ENCODE peak calls at places on chromosomes 2 and 18, in seven cellular contexts. N is A172, H is H4, Q is AG08395, O is KG1, F is mammary epithelial cell, Y is fibroblast of pulmonary artery. I is an unnamed sample.
A peak's percentile ranks its signal among the peaks of the same experiment; 100 is the strongest.

GRCh38 chr2:241565413-241565812 is 6.9 kb downstream of the BOK start:
- DNase-seq in Y (no peak), N (no peak), H (no peak), F (no peak), O (no peak), Q (no peak), I (no peak)

GRCh38 chr2:28499298-28499697 is 3.4 kb downstream of the PLB1 start:
- DNase-seq in F (no peak), O (no peak), Y (no peak), N (no peak), Q (no peak), H (no peak), I (no peak)

GRCh38 chr2:202376460-202377307 is 557 bp downstream of the BMPR2 start:
- DNase-seq in F (peak; percentile 62), Q (no peak), Y (peak; percentile 53), H (peak; percentile 38), N (peak; percentile 46), O (peak; percentile 26), I (no peak)

GRCh38 chr18:49899647-49900330 is 86.5 kb upstream of the ACAA2 start:
- DNase-seq in N (no peak), H (no peak), O (no peak), Y (no peak), Q (no peak), F (no peak), I (no peak)

GRCh38 chr18:43705850-43706249 is 428.6 kb upstream of the SYT4 start:
- DNase-seq in N (no peak), H (no peak), O (no peak), Y (no peak), F (no peak), Q (no peak), I (no peak)

GRCh38 chr2:110748489-110748867 is 16.1 kb downstream of the ACOXL start:
- DNase-seq in Y (no peak), N (peak; percentile 72), O (no peak), F (peak; percentile 73), Q (no peak), H (peak; percentile 81), I (peak; percentile 59)

GRCh38 chr2:98036349-98037000 is 40.7 kb upstream of the TMEM131 start:
- DNase-seq in Y (no peak), Q (no peak), F (no peak), N (no peak), O (no peak), H (no peak), I (no peak)

GRCh38 chr18:35749701-35750100 is 168.2 kb downstream of the GALNT1 start:
- DNase-seq in Y (no peak), F (peak; percentile 68), H (no peak), O (no peak), Q (no peak), N (no peak), I (no peak)

GRCh38 chr2:172270278-172271079 is 156.9 kb upstream of the ITGA6 start:
- DNase-seq in N (no peak), Q (no peak), F (no peak), Y (no peak), O (no peak), H (peak; percentile 55), I (no peak)

GRCh38 chr2:175236930-175237329 is 55.4 kb upstream of the ATP5MC3 start:
- DNase-seq in Y (no peak), N (no peak), Q (no peak), H (no peak), O (no peak), F (no peak), I (no peak)

GRCh38 chr2:34652636-34653035 is 1053.5 kb upstream of the FAM98A start:
- DNase-seq in Q (no peak), F (no peak), O (no peak), H (no peak), N (peak; percentile 23), Y (peak; percentile 23), I (peak; percentile 6)

GRCh38 chr2:100975521-100975785 is 26.6 kb upstream of the RPL31 start:
- DNase-seq in Q (no peak), Y (no peak), N (no peak), H (no peak), F (no peak), O (no peak), I (no peak)

GRCh38 chr2:34162236-34162635 is 563.1 kb upstream of the FAM98A start:
- DNase-seq in O (no peak), Q (no peak), F (no peak), Y (no peak), H (no peak), N (no peak), I (no peak)

GRCh38 chr2:7796200-7796563 is 879.0 kb downstream of the RNF144A start:
- DNase-seq in H (no peak), Y (no peak), O (no peak), Q (no peak), F (no peak), N (no peak), I (no peak)